ENCODE peak calls at places on chromosome 17, in nine cellular contexts. P is activated CD4-positive, CD25-positive, alpha-beta regulatory T cell treated with anti-CD3 and anti-CD28 coated beads, Interleukin-2, amount 50 U/mL, for 72 hours; J is posterior vena cava; D is fibroblast of villous mesenchyme; Q is NCI-H1694 treated with DMSO at 0.1 percent for 48 hours; W is HCT116; S is T-cell; G is fibroblast of the aortic adventitia; X is stimulated activated CD4-positive, alpha-beta T cell treated with anti-CD3 and anti-CD28 coated beads, Interleukin-1b, Interleukin-23, amount 100 ng/mL, for 48 hours. Z is an unnamed sample.

GRCh38 chr17:17693253-17693954 is 12.1 kb downstream of the RAI1 start:
- DNase-seq in P (no peak), J (no peak), D (no peak), Q (peak; percentile 56), W (no peak), S (no peak), G (no peak), X (no peak), Z (no peak)

GRCh38 chr17:67528751-67529436 is 151.8 kb downstream of the PITPNC1 start:
- DNase-seq in P (no peak), J (peak; percentile 95), D (peak; percentile 83), Q (no peak), W (peak; percentile 84), S (no peak), G (peak; percentile 81), X (no peak), Z (peak; percentile 94)

GRCh38 chr17:78398390-78398789 is 19.9 kb downstream of the PGS1 start:
- DNase-seq in P (no peak), J (no peak), D (no peak), Q (no peak), W (no peak), S (no peak), G (no peak), X (no peak), Z (no peak)

GRCh38 chr17:43790311-43790940 is 10.2 kb downstream of the CFAP97D1 start:
- DNase-seq in P (no peak), J (no peak), D (no peak), Q (peak; percentile 60), W (no peak), S (no peak), G (no peak), X (no peak), Z (no peak)

GRCh38 chr17:75799402-75799801 is 14.8 kb downstream of the UNK start:
- DNase-seq in P (no peak), J (peak; percentile 16), D (no peak), Q (no peak), W (no peak), S (no peak), G (no peak), X (no peak), Z (peak; percentile 35)

GRCh38 chr17:67042104-67042899 is 2.1 kb upstream of the CACNG1 start:
- DNase-seq in P (no peak), J (no peak), D (no peak), Q (no peak), W (no peak), S (no peak), G (no peak), X (no peak), Z (no peak)

GRCh38 chr17:30503558-30503957 is 26.4 kb downstream of the GOSR1 start:
- DNase-seq in P (no peak), J (no peak), D (no peak), Q (no peak), W (no peak), S (no peak), G (no peak), X (no peak), Z (no peak)

GRCh38 chr17:80485846-80486245 is 9.4 kb upstream of the NPTX1 start:
- DNase-seq in P (no peak), J (no peak), D (no peak), Q (peak; percentile 95), W (no peak), S (no peak), G (no peak), X (no peak), Z (no peak)

GRCh38 chr17:29567362-29568330 is 809 bp upstream of the ABHD15 start:
- DNase-seq in P (peak; percentile 77), J (peak; percentile 91), D (peak; percentile 52), Q (peak; percentile 83), W (peak; percentile 27), S (peak; percentile 58), G (peak; percentile 26), X (peak; percentile 81), Z (no peak)